ENCODE peak calls at places on chromosome 2, in six cellular contexts. B is HTR-8/SVneo; X is dermis microvascular lymphatic vessel endothelial cell; E is CD8-positive, alpha-beta memory T cell; O is T-helper 2 cell; Q is uterus. L is an unnamed sample.

GRCh38 chr2:165662720-165663119 is 131.3 kb downstream of the GALNT3 start:
- DNase-seq in B (no peak), X (no peak), E (no peak), O (no peak), Q (no peak), L (no peak)

GRCh38 chr2:70939001-70939846 is 3.5 kb downstream of the ATP6V1B1 start:
- DNase-seq in B (no peak), X (no peak), E (no peak), O (no peak), Q (no peak), L (no peak)

GRCh38 chr2:53259395-53260009 is 508.1 kb upstream of the CHAC2 start:
- DNase-seq in B (no peak), X (no peak), E (no peak), O (no peak), Q (no peak), L (no peak)

GRCh38 chr2:1854747-1855146 is 110.4 kb upstream of the PXDN start:
- DNase-seq in B (peak), X (peak), E (no peak), O (no peak), Q (no peak), L (peak)

GRCh38 chr2:96530144-96530430 is 6.5 kb upstream of the ARID5A start:
- DNase-seq in B (no peak), X (no peak), E (no peak), O (no peak), Q (no peak), L (no peak)

GRCh38 chr2:138432971-138433370 is 68.6 kb upstream of the SPOPL start:
- DNase-seq in B (no peak), X (no peak), E (no peak), O (no peak), Q (no peak), L (no peak)

GRCh38 chr2:36373149-36373880 is 17.7 kb downstream of the CRIM1 start:
- DNase-seq in B (no peak), X (no peak), E (no peak), O (no peak), Q (no peak), L (no peak)

GRCh38 chr2:170696006-170696405 is 19.1 kb upstream of the SP5 start:
- DNase-seq in B (no peak), X (no peak), E (no peak), O (no peak), Q (no peak), L (no peak)

GRCh38 chr2:220334210-220334609 is 706.8 kb downstream of the SLC4A3 start:
- DNase-seq in B (no peak), X (no peak), E (no peak), O (no peak), Q (no peak), L (no peak)

GRCh38 chr2:71799013-71799575 is 345.7 kb downstream of the DYSF start:
- DNase-seq in B (no peak), X (no peak), E (no peak), O (no peak), Q (no peak), L (no peak)

GRCh38 chr2:45654250-45654649 is 2.8 kb downstream of the PRKCE start:
- DNase-seq in B (no peak), X (no peak), E (no peak), O (no peak), Q (no peak), L (no peak)

GRCh38 chr2:191758420-191759199 is 80.7 kb downstream of the NABP1 start:
- DNase-seq in B (peak), X (peak), E (peak), O (peak), Q (no peak), L (peak)